ENCODE peak calls at places on chromosomes 6 and 20, in four cellular contexts. Z, A, O and H are unnamed samples.

GRCh38 chr6:42366999-42367352 is 84.8 kb downstream of the TRERF1 start:
- DNase-seq in Z (no peak), A (no peak), O (no peak), H (no peak)

GRCh38 chr6:134381926-134382325 is 64.0 kb upstream of the SGK1 start:
- DNase-seq in Z (peak; percentile 88), A (no peak), O (no peak), H (no peak)

GRCh38 chr6:150922137-150922536 is 56.6 kb downstream of the MTHFD1L start:
- DNase-seq in Z (no peak), A (no peak), O (no peak), H (no peak)

GRCh38 chr6:99219788-99220187 is 129.7 kb downstream of the FAXC start:
- DNase-seq in Z (no peak), A (no peak), O (no peak), H (no peak)

GRCh38 chr6:706161-706560 is 13.2 kb upstream of the EXOC2 start:
- DNase-seq in Z (peak; percentile 44), A (no peak), O (no peak), H (no peak)

GRCh38 chr20:21235713-21236445 is 67.3 kb upstream of the XRN2 start:
- DNase-seq in Z (peak; percentile 74), A (peak; percentile 74), O (peak; percentile 37), H (no peak)

GRCh38 chr6:137866200-137866913 is 702 bp upstream of the TNFAIP3 start:
- DNase-seq in Z (peak; percentile 43), A (peak; percentile 80), O (no peak), H (no peak)

GRCh38 chr6:150152891-150153876 is 10.3 kb downstream of the PPP1R14C start:
- DNase-seq in Z (no peak), A (no peak), O (no peak), H (no peak)

GRCh38 chr6:129203190-129203900 is 320.4 kb downstream of the LAMA2 start:
- DNase-seq in Z (no peak), A (no peak), O (no peak), H (no peak)

GRCh38 chr6:23410439-23410838 is 715.6 kb upstream of the NRSN1 start:
- DNase-seq in Z (no peak), A (no peak), O (no peak), H (no peak)